ENCODE peak calls at places on chromosome 13, in five cellular contexts. S is upper lobe of left lung, H is HepG2, Z is breast epithelium, P is GM23338. V is an unnamed sample.

GRCh38 chr13:48574036-48574796 is 41.3 kb upstream of the RCBTB2 start:
- DNase-seq in S (no peak), H (no peak), Z (no peak), P (no peak), V (no peak)

GRCh38 chr13:36125841-36126240 is 5.3 kb downstream of the DCLK1 start:
- DNase-seq in S (peak), H (no peak), Z (no peak), P (peak), V (no peak)

GRCh38 chr13:80727321-80727975 is 386.5 kb upstream of the SPRY2 start:
- DNase-seq in S (no peak), H (no peak), Z (no peak), P (no peak), V (no peak)

GRCh38 chr13:21333186-21333585 is 125.9 kb downstream of the ZDHHC20 start:
- DNase-seq in S (no peak), H (no peak), Z (no peak), P (no peak), V (no peak)

GRCh38 chr13:18948012-18948663 is 233.5 kb downstream of the TUBA3C start:
- DNase-seq in S (peak), H (no peak), Z (no peak), P (no peak), V (no peak)

GRCh38 chr13:66899955-66900354 is 330.2 kb downstream of the PCDH9 start:
- DNase-seq in S (no peak), H (no peak), Z (no peak), P (no peak), V (no peak)

GRCh38 chr13:97296740-97297139 is 74.6 kb downstream of the MBNL2 start:
- DNase-seq in S (no peak), H (peak), Z (no peak), P (no peak), V (no peak)

GRCh38 chr13:113034451-113035208 is 65.6 kb downstream of the MCF2L start:
- DNase-seq in S (peak), H (peak), Z (no peak), P (peak), V (peak)

GRCh38 chr13:113745059-113745458 is 14.0 kb upstream of the TMEM255B start:
- DNase-seq in S (no peak), H (no peak), Z (no peak), P (no peak), V (no peak)

GRCh38 chr13:33207616-33207964 is 78.0 kb downstream of the STARD13 start:
- DNase-seq in S (no peak), H (peak), Z (no peak), P (no peak), V (no peak)

GRCh38 chr13:110610955-110611595 is 4.3 kb upstream of the NAXD start:
- DNase-seq in S (no peak), H (no peak), Z (no peak), P (no peak), V (no peak)

GRCh38 chr13:38849316-38849715 is 141.3 kb downstream of the STOML3 start:
- DNase-seq in S (no peak), H (no peak), Z (no peak), P (no peak), V (no peak)

GRCh38 chr13:22812793-22813192 is 368.0 kb upstream of the SGCG start:
- DNase-seq in S (no peak), H (no peak), Z (no peak), P (no peak), V (peak)

GRCh38 chr13:108496364-108497215 is 132.8 kb upstream of the MYO16 start:
- DNase-seq in S (peak), H (no peak), Z (no peak), P (peak), V (no peak)

GRCh38 chr13:95643814-95644598 is 500 bp downstream of the DZIP1 start:
- DNase-seq in S (peak), H (peak), Z (no peak), P (peak), V (no peak)

GRCh38 chr13:65336106-65336603 is 1894.0 kb downstream of the PCDH9 start:
- DNase-seq in S (no peak), H (no peak), Z (no peak), P (no peak), V (no peak)

GRCh38 chr13:24253520-24254150 is 55.7 kb upstream of the C1QTNF9 start:
- DNase-seq in S (no peak), H (no peak), Z (no peak), P (no peak), V (no peak)

GRCh38 chr13:37187110-37187509 is 81.6 kb upstream of the CSNK1A1L start:
- DNase-seq in S (no peak), H (no peak), Z (peak), P (no peak), V (no peak)

GRCh38 chr13:97491452-97491851 is 57.5 kb downstream of the RAP2A start:
- DNase-seq in S (no peak), H (peak), Z (no peak), P (no peak), V (no peak)

GRCh38 chr13:40985596-40986327 is 33.4 kb downstream of the ELF1 start:
- DNase-seq in S (no peak), H (no peak), Z (no peak), P (no peak), V (no peak)

GRCh38 chr13:33493672-33494365 is 208.3 kb upstream of the STARD13 start:
- DNase-seq in S (no peak), H (no peak), Z (no peak), P (no peak), V (no peak)

GRCh38 chr13:41563501-41564001 is 106.2 kb downstream of the RGCC start:
- DNase-seq in S (no peak), H (peak), Z (no peak), P (no peak), V (no peak)

GRCh38 chr13:97005631-97006262 is 11.5 kb upstream of the OXGR1 start:
- DNase-seq in S (no peak), H (no peak), Z (no peak), P (no peak), V (no peak)

GRCh38 chr13:46605824-46606554 is 53.0 kb downstream of the LRCH1 start:
- DNase-seq in S (no peak), H (no peak), Z (no peak), P (no peak), V (no peak)

GRCh38 chr13:114140909-114141255 is 8.5 kb upstream of the RASA3 start:
- DNase-seq in S (no peak), H (no peak), Z (no peak), P (no peak), V (no peak)

GRCh38 chr13:106958690-106959089 is 390.8 kb upstream of the ARGLU1 start:
- DNase-seq in S (no peak), H (peak), Z (no peak), P (no peak), V (no peak)

GRCh38 chr13:103100795-103101194 is 34.6 kb upstream of the SLC10A2 start:
- DNase-seq in S (no peak), H (no peak), Z (no peak), P (no peak), V (no peak)

GRCh38 chr13:50991624-50992610 is 82.3 kb downstream of the RNASEH2B start:
- DNase-seq in S (no peak), H (no peak), Z (no peak), P (no peak), V (no peak)

GRCh38 chr13:46170268-46170667 is 11.7 kb downstream of the LCP1 start:
- DNase-seq in S (no peak), H (no peak), Z (no peak), P (peak), V (no peak)

GRCh38 chr13:45209229-45209628 is 8.4 kb upstream of the KCTD4 start:
- DNase-seq in S (no peak), H (no peak), Z (no peak), P (no peak), V (no peak)

GRCh38 chr13:20128459-20128927 is 32.4 kb downstream of the GJA3 start:
- DNase-seq in S (peak), H (peak), Z (no peak), P (no peak), V (peak)

DNA sequence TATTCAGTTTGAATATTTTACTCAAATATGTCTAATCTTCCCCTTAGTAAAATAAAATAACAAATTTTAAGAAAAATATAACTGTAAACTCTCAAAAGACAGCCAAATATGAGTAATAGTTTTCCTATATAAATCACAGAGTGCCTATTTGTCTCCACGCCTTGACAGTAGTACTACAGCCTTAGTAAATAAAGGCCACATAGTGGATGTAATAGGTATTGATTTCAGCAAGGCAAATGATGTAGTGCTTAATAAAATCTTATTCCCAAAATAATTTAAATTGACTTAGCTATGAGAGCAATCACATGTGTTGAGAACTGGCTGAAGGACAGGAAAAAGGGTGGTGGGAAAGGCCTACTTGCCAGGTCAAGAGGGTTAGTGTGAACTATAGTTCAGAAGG is 747.2 kb downstream of the OLFM4 start:
- DNase-seq in S (no peak), H (no peak), Z (no peak), P (peak), V (no peak)
- TF ChIP-seq CTCF in S (no peak), H (no peak), Z (no peak), P (no peak), V (no peak)

GRCh38 chr13:25886438-25887214 is 165.2 kb downstream of the SHISA2 start:
- DNase-seq in S (no peak), H (no peak), Z (no peak), P (no peak), V (no peak)
- TF ChIP-seq POLR2AphosphoS5 in S (no peak), H (no peak), Z (no peak), P (no peak), V (no peak)

DNA sequence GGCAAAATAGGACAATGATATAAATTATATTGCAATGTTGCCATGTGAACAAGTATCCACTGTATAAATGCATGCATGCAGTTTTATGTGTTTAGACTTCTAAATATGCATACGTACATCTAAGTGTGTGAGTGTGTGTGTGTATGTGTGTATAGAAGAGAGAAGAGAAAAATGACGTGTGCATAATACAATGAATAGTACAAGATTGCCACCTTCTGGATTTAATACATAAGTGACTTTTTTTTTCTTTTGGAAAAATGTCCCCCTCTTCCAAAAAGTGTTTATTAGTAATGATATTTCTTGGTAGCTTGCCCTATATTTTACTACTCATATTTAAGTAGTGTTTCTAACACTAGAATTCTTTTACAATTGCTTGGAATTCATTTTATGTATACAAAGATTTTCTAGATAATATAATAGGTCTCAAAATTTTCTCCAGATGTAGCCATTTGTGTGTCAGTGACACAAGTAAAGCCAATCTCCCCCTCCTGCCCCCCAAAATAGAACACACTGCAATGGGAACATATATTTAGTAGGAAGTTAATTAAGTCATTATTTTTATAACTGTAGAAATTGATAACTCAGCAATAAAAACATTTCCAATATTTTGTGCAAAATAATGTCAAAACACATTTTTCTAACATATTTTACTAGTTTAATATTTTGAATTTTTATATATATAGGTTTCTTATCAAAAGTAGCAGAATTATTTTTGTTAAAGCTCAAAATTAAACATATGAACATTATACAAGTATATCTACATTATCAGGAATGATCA is 783.3 kb upstream of the ATXN8OS start:
- DNase-seq in S (no peak), H (peak), Z (no peak), P (peak), V (no peak)
- TF ChIP-seq CTCF in S (no peak), H (peak), Z (no peak), P (no peak), V (peak)

GRCh38 chr13:109517516-109517915 is 268.9 kb downstream of the IRS2 start:
- DNase-seq in S (no peak), H (no peak), Z (no peak), P (no peak), V (no peak)
- TF ChIP-seq POLR2AphosphoS5 in S (no peak), H (no peak), Z (no peak), P (no peak), V (no peak)

V was measured in transverse colon.